ENCODE peak calls at places on chromosomes 12 and 14, in four cellular contexts. Q, U, M and L are unnamed samples.

GRCh38 chr14:59897757-59898383 is 22.1 kb upstream of the LRRC9 start:
- DNase-seq in U (peak), M (peak), Q (peak), L (peak)

GRCh38 chr14:73943083-73943482 is 6.8 kb downstream of the FAM161B start:
- DNase-seq in M (no peak), U (no peak), Q (no peak), L (peak)

GRCh38 chr14:81432171-81432570 is 32.0 kb upstream of the STON2 start:
- DNase-seq in U (peak), Q (no peak), M (no peak), L (no peak)

GRCh38 chr12:95898081-95898480 is 39.3 kb downstream of the SNRPF start:
- DNase-seq in U (no peak), M (no peak), Q (no peak), L (no peak)

GRCh38 chr14:32967421-32967820 is 28.7 kb downstream of the NPAS3 start:
- DNase-seq in M (no peak), U (no peak), Q (no peak), L (no peak)

GRCh38 chr14:102046337-102047278 is 40.2 kb downstream of the HSP90AA1 start:
- DNase-seq in U (peak), Q (peak), M (peak), L (peak)

GRCh38 chr14:74238974-74239847 is at the start of gene VSX2:
- DNase-seq in Q (no peak), M (no peak), U (no peak), L (no peak)

GRCh38 chr12:104137902-104138746 is at the start of gene NFYB:
- DNase-seq in Q (peak), M (peak), U (peak), L (peak)

GRCh38 chr12:41724216-41724615 is 420.5 kb downstream of the GXYLT1 start:
- DNase-seq in M (no peak), Q (no peak), U (no peak), L (no peak)

GRCh38 chr12:110023634-110024023 is 24.4 kb downstream of the ANKRD13A start:
- DNase-seq in U (no peak), M (no peak), Q (no peak), L (no peak)

GRCh38 chr12:110028323-110028722 is 20.0 kb downstream of the C12orf76 start:
- DNase-seq in Q (no peak), M (no peak), U (no peak), L (no peak)

GRCh38 chr12:110029290-110029689 is 19.0 kb downstream of the C12orf76 start:
- DNase-seq in M (no peak), Q (no peak), U (no peak), L (no peak)
- TF ChIP-seq PHF8 in M (no peak), Q (no peak), U (no peak), L (no peak)

GRCh38 chr12:127292736-127293135 is 974.2 kb upstream of the TMEM132C start:
- DNase-seq in U (no peak), M (no peak), Q (no peak), L (no peak)

GRCh38 chr12:127286281-127286680 is 980.7 kb upstream of the TMEM132C start:
- DNase-seq in U (no peak), M (no peak), Q (no peak), L (no peak)

GRCh38 chr12:127293507-127294310 is 973.3 kb upstream of the TMEM132C start:
- DNase-seq in Q (peak), U (peak), M (peak), L (no peak)

GRCh38 chr12:127287256-127287655 is 979.7 kb upstream of the TMEM132C start:
- DNase-seq in U (no peak), Q (no peak), M (no peak), L (no peak)

GRCh38 chr12:127290251-127290650 is 976.7 kb upstream of the TMEM132C start:
- DNase-seq in U (no peak), M (no peak), Q (no peak), L (no peak)
- TF ChIP-seq PHF8 in U (no peak), M (no peak), Q (no peak), L (no peak)

GRCh38 chr12:127929172-127929571 is 337.8 kb upstream of the TMEM132C start:
- DNase-seq in Q (no peak), U (no peak), M (no peak), L (no peak)

GRCh38 chr12:127923501-127923900 is 343.5 kb upstream of the TMEM132C start:
- DNase-seq in Q (no peak), U (no peak), M (no peak), L (no peak)

GRCh38 chr12:127928615-127929014 is 338.4 kb upstream of the TMEM132C start:
- DNase-seq in Q (no peak), U (no peak), M (no peak), L (no peak)

GRCh38 chr12:127928178-127928577 is 338.8 kb upstream of the TMEM132C start:
- DNase-seq in M (no peak), U (no peak), Q (no peak), L (no peak)

DNA sequence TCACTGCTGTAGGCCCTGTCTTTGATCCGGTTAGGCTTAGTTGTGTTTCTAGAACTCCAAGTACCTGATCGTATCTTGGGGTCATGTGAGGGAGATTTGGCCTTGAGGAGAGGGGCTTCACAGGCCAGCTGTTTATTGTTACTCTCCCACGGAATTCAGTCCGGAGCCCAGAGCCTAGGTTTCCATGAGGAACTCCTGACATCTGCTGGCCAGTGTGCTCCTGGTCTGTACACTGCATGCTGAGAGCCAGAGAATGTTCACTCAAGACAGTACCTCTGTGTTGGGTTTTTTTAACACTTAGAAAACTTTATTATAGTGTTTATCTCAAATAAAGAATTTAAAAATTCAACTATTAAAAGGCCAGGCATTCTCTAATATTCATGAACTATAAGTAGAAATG is 341.0 kb upstream of the TMEM132C start:
- DNase-seq in Q (no peak), U (no peak), M (peak), L (no peak)
- TF ChIP-seq PHF8 in Q (no peak), U (no peak), M (no peak), L (no peak)

GRCh38 chr12:47139010-47139681 is 59.4 kb upstream of the AMIGO2 start:
- DNase-seq in U (no peak), M (no peak), Q (no peak), L (no peak)

GRCh38 chr12:47135578-47135977 is 55.8 kb upstream of the AMIGO2 start:
- DNase-seq in U (no peak), Q (no peak), M (no peak), L (no peak)

GRCh38 chr12:47144769-47145168 is 65.0 kb upstream of the AMIGO2 start:
- DNase-seq in M (no peak), U (no peak), Q (no peak), L (no peak)

GRCh38 chr12:47145188-47145587 is 65.4 kb upstream of the AMIGO2 start:
- DNase-seq in M (no peak), Q (no peak), U (no peak), L (no peak)

DNA sequence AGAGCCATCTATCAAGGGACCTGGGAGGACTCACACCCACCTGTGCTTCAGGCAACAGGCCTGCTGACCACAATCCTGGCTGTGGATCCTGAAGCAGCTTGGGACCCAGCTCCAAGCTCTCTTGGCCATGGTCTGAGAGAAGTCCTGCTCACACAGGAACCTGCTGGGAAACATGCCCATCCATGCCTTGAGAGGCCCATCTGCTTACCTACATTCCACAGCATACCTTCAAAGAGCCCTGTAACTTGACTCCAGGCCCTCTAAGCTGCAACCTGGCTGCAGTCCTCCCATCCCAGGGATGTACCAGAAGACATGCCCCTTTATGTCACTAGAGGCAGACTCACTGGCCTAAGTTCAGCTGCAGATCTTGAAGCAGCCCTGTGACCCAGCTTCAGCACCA is 61.7 kb upstream of the AMIGO2 start:
- DNase-seq in Q (no peak), U (no peak), M (no peak), L (no peak)
- TF ChIP-seq PHF8 in Q (no peak), U (no peak), M (no peak), L (no peak)